ENCODE peak calls at places on chromosomes 12 and 14, in nine cellular contexts. M is upper lobe of right lung; Q is activated T-helper 1 cell treated with Interleukin-2 at 50 U/mL for 16 hours; F is foreskin fibroblast; G is IMR-90; I is stimulated activated naive B cell treated with anti-CD40 and anti-IgM and Interleukin-4, amounts not matched to agents 10 μg/mL and 1 μg/mL and 100 μg/mL, for 72 hours; O is mesothelial cell of epicardium; U is H9; J is NCI-H460. H is an unnamed sample.
A peak's percentile ranks its signal among the peaks of the same experiment; 100 is the strongest.

GRCh38 chr12:58564721-58565120 is 355.6 kb downstream of the LRIG3 start:
- DNase-seq in O (no peak), M (no peak), U (no peak), J (no peak), Q (no peak), F (peak; percentile 70), G (peak; percentile 74), I (no peak), H (no peak)

GRCh38 chr12:106133136-106134087 is 5.3 kb downstream of the NUAK1 start:
- DNase-seq in M (no peak), G (peak; percentile 54), J (no peak), I (no peak), U (peak; percentile 83), O (no peak), Q (no peak), F (peak; percentile 31), H (no peak)

GRCh38 chr12:32446306-32447119 is 47.2 kb downstream of the FGD4 start:
- DNase-seq in Q (no peak), I (no peak), U (no peak), G (no peak), M (no peak), O (no peak), F (no peak), J (no peak), H (no peak)

GRCh38 chr12:43282106-43282505 is 269.9 kb downstream of the ADAMTS20 start:
- DNase-seq in M (no peak), F (peak; percentile 69), G (peak; percentile 65), Q (no peak), O (no peak), J (peak; percentile 14), U (no peak), I (no peak), H (no peak)

GRCh38 chr14:93332853-93333630 is at the start of gene BTBD7:
- DNase-seq in J (peak; percentile 97), M (peak; percentile 98), Q (peak; percentile 94), O (peak; percentile 96), F (peak; percentile 99), G (peak; percentile 92), I (peak; percentile 93), U (peak; percentile 93), H (peak; percentile 98)

GRCh38 chr14:100828448-100828834 is 2.5 kb downstream of the MEG3 start:
- DNase-seq in Q (no peak), G (no peak), F (peak; percentile 57), J (no peak), M (no peak), O (no peak), U (no peak), I (no peak), H (no peak)

GRCh38 chr12:115857160-115857920 is 420.2 kb downstream of the MED13L start:
- DNase-seq in U (no peak), F (peak; percentile 6), I (no peak), O (no peak), M (no peak), J (no peak), G (no peak), Q (no peak), H (no peak)

GRCh38 chr14:24308342-24309124 is 756 bp upstream of the CIDEB start:
- DNase-seq in F (no peak), G (no peak), M (no peak), J (no peak), Q (no peak), U (no peak), I (no peak), O (no peak), H (no peak)

GRCh38 chr14:87186745-87187144 is 806.2 kb downstream of the GALC start:
- DNase-seq in Q (no peak), I (no peak), G (no peak), J (no peak), O (no peak), U (peak; percentile 35), M (no peak), F (no peak), H (no peak)

H was measured in CD14-positive monocyte.